ENCODE peak calls at places on chromosome 14, in five cellular contexts. U is GM19239, G is cardiac fibroblast, C is non-pigmented ciliary epithelial cell, S is NCI-H774. T is an unnamed sample.

GRCh38 chr14:35292770-35293561 is 784 bp downstream of the PSMA6 start:
- DNase-seq in U (no peak), G (no peak), C (no peak), S (no peak), T (peak)

GRCh38 chr14:91283666-91284065 is 39.2 kb upstream of the GPR68 start:
- DNase-seq in U (no peak), G (no peak), C (no peak), S (no peak), T (no peak)

GRCh38 chr14:99721792-99722516 is 37.9 kb downstream of the CYP46A1 start:
- DNase-seq in U (no peak), G (no peak), C (no peak), S (no peak), T (no peak)

GRCh38 chr14:27392153-27392552 is 794.3 kb upstream of the NOVA1 start:
- DNase-seq in U (no peak), G (no peak), C (peak), S (no peak), T (no peak)

GRCh38 chr14:100856056-100856950 is 30.4 kb downstream of the MEG3 start:
- DNase-seq in U (no peak), G (no peak), C (no peak), S (no peak), T (no peak)

GRCh38 chr14:87133073-87133815 is 859.7 kb downstream of the GALC start:
- DNase-seq in U (no peak), G (no peak), C (peak), S (no peak), T (no peak)

GRCh38 chr14:81176224-81176623 is 44.5 kb downstream of the GTF2A1 start:
- DNase-seq in U (no peak), G (no peak), C (no peak), S (no peak), T (no peak)

GRCh38 chr14:49940805-49941421 is 48.0 kb downstream of the ARF6 start:
- DNase-seq in U (no peak), G (peak), C (peak), S (no peak), T (peak)

GRCh38 chr14:45290547-45290946 is 37.5 kb upstream of the MIS18BP1 start:
- DNase-seq in U (no peak), G (no peak), C (no peak), S (no peak), T (no peak)

GRCh38 chr14:89576132-89576923 is 159.3 kb upstream of the FOXN3 start:
- DNase-seq in U (no peak), G (no peak), C (no peak), S (no peak), T (peak)

GRCh38 chr14:60655898-60656754 is 6.8 kb upstream of the SIX1 start:
- DNase-seq in U (no peak), G (no peak), C (no peak), S (no peak), T (no peak)

GRCh38 chr14:81396108-81396507 is 4.0 kb downstream of the STON2 start:
- DNase-seq in U (no peak), G (no peak), C (no peak), S (no peak), T (no peak)

GRCh38 chr14:25150934-25151790 is 101.2 kb upstream of the STXBP6 start:
- DNase-seq in U (no peak), G (peak), C (peak), S (peak), T (peak)

GRCh38 chr14:92386637-92387036 is 63.7 kb downstream of the SLC24A4 start:
- DNase-seq in U (no peak), G (no peak), C (no peak), S (no peak), T (no peak)

GRCh38 chr14:102746568-102747438 is 30.4 kb upstream of the TRAF3 start:
- DNase-seq in U (no peak), G (no peak), C (no peak), S (no peak), T (no peak)

GRCh38 chr14:88384653-88385205 is 728 bp upstream of the SPATA7 start:
- DNase-seq in U (no peak), G (peak), C (no peak), S (no peak), T (no peak)

GRCh38 chr14:63673255-63673654 is 31.6 kb upstream of the WDR89 start:
- DNase-seq in U (no peak), G (no peak), C (no peak), S (no peak), T (no peak)

GRCh38 chr14:52012635-52013034 is 23.3 kb downstream of the RTRAF start:
- DNase-seq in U (no peak), G (peak), C (no peak), S (no peak), T (peak)

GRCh38 chr14:51394804-51395203 is 154.8 kb downstream of the TMX1 start:
- DNase-seq in U (no peak), G (no peak), C (no peak), S (no peak), T (no peak)

GRCh38 chr14:73789996-73790581 is 61.5 kb upstream of the PTGR2 start:
- DNase-seq in U (no peak), G (peak), C (peak), S (no peak), T (peak)